ENCODE peak calls at places on chromosomes 11 and 22, in five cellular contexts. K is SW480, X is COR-L47, E is amygdala, C is left colon. W is an unnamed sample.

GRCh38 chr11:76175731-76176303 is 30.5 kb downstream of the WNT11 start:
- DNase-seq in K (no peak), X (no peak), E (no peak), C (no peak), W (no peak)

GRCh38 chr22:42066133-42066761 is 4.4 kb downstream of the NAGA start:
- DNase-seq in K (no peak), X (no peak), E (no peak), C (no peak), W (no peak)

GRCh38 chr11:112237451-112237850 is 11.2 kb downstream of the PTS start:
- DNase-seq in K (no peak), X (no peak), E (no peak), C (no peak), W (no peak)

GRCh38 chr11:43810929-43811596 is 69.6 kb upstream of the ALKBH3 start:
- DNase-seq in K (no peak), X (no peak), E (no peak), C (no peak), W (no peak)

GRCh38 chr11:94450061-94450460 is 43.6 kb downstream of the MRE11 start:
- DNase-seq in K (no peak), X (no peak), E (no peak), C (no peak), W (no peak)

GRCh38 chr22:36182056-36182455 is 19.6 kb downstream of the APOL4 start:
- DNase-seq in K (no peak), X (no peak), E (no peak), C (no peak), W (no peak)

GRCh38 chr11:19398772-19399542 is 158.2 kb upstream of the E2F8 start:
- DNase-seq in K (no peak), X (no peak), E (no peak), C (peak; percentile 31), W (no peak)

GRCh38 chr11:67389477-67389876 is 2.3 kb upstream of the RAD9A start:
- DNase-seq in K (peak; percentile 63), X (no peak), E (no peak), C (peak; percentile 62), W (peak; percentile 82)

GRCh38 chr22:31044262-31044861 is 36.8 kb upstream of the SMTN start:
- DNase-seq in K (no peak), X (no peak), E (no peak), C (peak; percentile 38), W (peak; percentile 32)

GRCh38 chr11:78588517-78588916 is 13.9 kb upstream of the NARS2 start:
- DNase-seq in K (no peak), X (no peak), E (no peak), C (no peak), W (no peak)

GRCh38 chr11:45182902-45183301 is 36.5 kb downstream of the PRDM11 start:
- DNase-seq in K (peak; percentile 36), X (no peak), E (no peak), C (no peak), W (no peak)

GRCh38 chr11:60984149-60984548 is 12.7 kb downstream of the CD6 start:
- DNase-seq in K (no peak), X (no peak), E (no peak), C (no peak), W (no peak)

GRCh38 chr22:29751139-29751538 is 15.7 kb downstream of the ZMAT5 start:
- DNase-seq in K (no peak), X (no peak), E (no peak), C (no peak), W (no peak)

GRCh38 chr11:66846671-66847091 is 3.4 kb downstream of the RCE1 start:
- DNase-seq in K (no peak), X (no peak), E (no peak), C (no peak), W (no peak)

GRCh38 chr11:16763746-16764145 is 25.3 kb downstream of the C11orf58 start:
- DNase-seq in K (no peak), X (no peak), E (no peak), C (no peak), W (no peak)

W was measured in mucosa of descending colon.